ENCODE peak calls at places on chromosome 2, in five cellular contexts. S, E, M, B and W are unnamed samples.

GRCh38 chr2:235697041-235697440 is 203.2 kb downstream of the AGAP1 start:
- DNase-seq in S (no peak), E (no peak), M (no peak), B (no peak), W (no peak)

GRCh38 chr2:41779873-41780272 is 267.9 kb upstream of the PKDCC start:
- DNase-seq in S (no peak), E (no peak), M (no peak), B (no peak), W (no peak)

GRCh38 chr2:218010838-218011616 is 8.2 kb upstream of the TNS1 start:
- DNase-seq in S (no peak), E (no peak), M (no peak), B (no peak), W (no peak)

GRCh38 chr2:136310797-136311558 is 193.0 kb upstream of the CXCR4 start:
- DNase-seq in S (no peak), E (no peak), M (no peak), B (no peak), W (no peak)

GRCh38 chr2:99623035-99623434 is 133.2 kb upstream of the REV1 start:
- DNase-seq in S (no peak), E (no peak), M (no peak), B (no peak), W (no peak)

GRCh38 chr2:34936089-34936488 is 1337.0 kb upstream of the FAM98A start:
- DNase-seq in S (no peak), E (no peak), M (no peak), B (no peak), W (no peak)

GRCh38 chr2:119692954-119693353 is 14.0 kb downstream of the TMEM177 start:
- DNase-seq in S (no peak), E (no peak), M (no peak), B (no peak), W (no peak)

GRCh38 chr2:27255660-27256059 is 7.2 kb downstream of the SLC30A3 start:
- DNase-seq in S (no peak), E (no peak), M (no peak), B (peak), W (no peak)

GRCh38 chr2:143452817-143453462 is 323.7 kb downstream of the ARHGAP15 start:
- DNase-seq in S (no peak), E (no peak), M (no peak), B (no peak), W (no peak)

GRCh38 chr2:199910338-199911051 is 598 bp upstream of the C2orf69 start:
- DNase-seq in S (peak), E (no peak), M (no peak), B (no peak), W (no peak)

GRCh38 chr2:235774153-235774552 is 280.3 kb downstream of the AGAP1 start:
- DNase-seq in S (no peak), E (no peak), M (no peak), B (no peak), W (no peak)

DNA sequence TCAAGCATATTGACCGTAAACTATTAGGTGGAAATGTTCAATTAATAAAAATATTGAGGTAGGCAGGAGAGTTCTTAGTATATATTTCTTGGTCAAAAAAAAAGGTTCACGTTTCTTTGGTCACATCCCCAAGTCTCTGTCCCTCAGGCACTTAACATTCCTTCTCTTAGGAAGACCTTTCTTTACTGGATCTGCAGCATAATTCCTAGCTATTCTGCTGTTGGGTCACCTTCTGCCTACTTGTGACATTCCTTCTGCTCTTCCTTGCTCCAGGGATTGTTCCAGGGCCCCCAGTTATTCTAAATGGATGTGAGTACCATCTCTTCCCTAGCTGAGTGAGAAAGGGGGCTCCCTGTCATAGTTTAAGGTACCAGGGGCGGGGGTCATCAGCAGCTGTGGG is 4.2 kb downstream of the UGP2 start:
- DNase-seq in S (no peak), E (no peak), M (no peak), B (no peak), W (no peak)
- H3K4me3 ChIP-seq in S (no peak), E (no peak), M (no peak), B (no peak), W (no peak)

GRCh38 chr2:219171231-219171651 is 1.4 kb upstream of the SLC23A3 start:
- DNase-seq in S (peak), E (no peak), M (peak), B (peak), W (peak)
- H3K27ac ChIP-seq in S (no peak), E (no peak), M (peak), B (no peak), W (peak)

DNA sequence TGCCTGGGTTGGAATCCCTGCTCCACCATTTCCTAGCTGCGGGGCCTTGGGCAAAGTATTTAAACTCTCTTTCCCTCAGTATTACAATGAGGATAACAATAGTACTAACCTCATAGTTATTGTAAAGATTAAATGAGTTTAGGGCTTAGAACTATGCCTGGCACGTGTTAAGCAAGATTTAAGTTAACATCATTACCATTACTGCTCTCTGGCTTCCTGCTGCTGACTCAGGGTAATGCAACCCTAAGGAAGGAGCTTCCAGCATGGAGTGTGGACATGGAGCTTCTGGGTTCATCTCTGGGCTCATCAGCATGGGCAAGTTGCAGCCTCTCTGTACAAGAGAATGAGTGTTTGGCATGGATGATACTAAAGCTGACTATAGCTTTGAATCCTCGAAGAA is 374.2 kb upstream of the MAP2 start:
- DNase-seq in S (no peak), E (no peak), M (no peak), B (no peak), W (no peak)
- H3K4me3 ChIP-seq in S (no peak), E (no peak), M (no peak), B (no peak), W (no peak)

GRCh38 chr2:55152475-55153422 is 79.3 kb downstream of the CLHC1 start:
- DNase-seq in S (no peak), E (no peak), M (no peak), B (no peak), W (no peak)
- H3K27ac ChIP-seq in S (no peak), E (no peak), M (no peak), B (no peak), W (peak)

GRCh38 chr2:241808701-241809382 is at the start of gene NEU4:
- DNase-seq in S (no peak), E (no peak), M (no peak), B (no peak), W (peak)

GRCh38 chr2:241808051-241808450 is 942 bp upstream of the NEU4 start:
- DNase-seq in S (no peak), E (no peak), M (no peak), B (no peak), W (peak)

GRCh38 chr2:241811209-241811951 is 2.4 kb downstream of the NEU4 start:
- DNase-seq in S (no peak), E (no peak), M (no peak), B (no peak), W (no peak)

GRCh38 chr2:241810304-241811208 is 1.6 kb downstream of the NEU4 start:
- DNase-seq in S (no peak), E (no peak), M (no peak), B (no peak), W (peak)

DNA sequence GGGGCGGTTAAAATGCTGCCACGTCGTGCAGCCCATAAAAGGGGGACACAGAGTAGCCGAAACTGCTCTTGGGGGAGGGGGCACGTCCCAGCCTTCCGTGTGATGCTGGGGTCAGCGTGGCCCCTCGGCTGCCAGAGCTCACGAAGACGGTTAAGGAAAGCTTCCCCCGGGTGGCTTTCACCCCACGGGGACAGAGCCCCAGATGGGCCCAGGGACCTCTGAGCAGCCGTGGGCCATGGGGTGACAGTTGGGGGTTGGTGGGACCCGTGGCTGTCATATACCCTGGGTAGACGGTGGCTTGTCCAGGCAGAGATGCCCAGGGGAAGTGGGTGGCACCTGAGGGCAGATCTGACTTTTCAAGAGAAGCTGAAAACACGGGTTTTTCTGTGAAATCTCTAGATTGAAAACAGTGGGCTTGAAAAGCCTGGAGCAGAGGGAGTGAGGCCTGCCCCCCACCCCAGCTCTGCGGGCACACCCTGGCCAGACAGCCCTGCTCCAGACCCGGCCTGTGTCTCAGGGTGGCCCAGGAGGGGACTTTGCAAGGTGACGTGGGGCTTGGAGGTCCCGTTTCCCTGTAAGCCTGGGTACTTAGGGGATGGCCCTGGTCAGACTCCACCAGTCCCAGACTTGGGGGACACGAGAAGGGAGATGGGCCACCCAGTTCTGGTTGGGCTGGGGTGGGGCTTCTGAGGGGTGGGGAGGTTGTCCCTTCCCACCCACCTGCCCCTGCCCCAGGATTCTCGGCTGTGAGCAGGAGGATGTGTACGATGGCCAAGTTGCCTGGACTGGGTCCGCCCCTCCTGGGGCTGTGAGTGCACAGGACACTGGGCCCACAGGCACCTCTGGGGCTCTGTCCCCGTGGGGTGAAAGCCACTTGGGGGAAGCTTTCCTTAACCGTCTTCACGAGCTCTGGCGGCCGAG is 650 bp downstream of the NEU4 start:
- DNase-seq in S (no peak), E (no peak), M (no peak), B (no peak), W (peak)
- H3K4me3 ChIP-seq in S (no peak), E (no peak), M (no peak), B (no peak), W (no peak)

GRCh38 chr2:70994445-70995226 is at the start of gene TEX261:
- DNase-seq in S (peak), E (peak), M (peak), B (peak), W (peak)
- H3K27ac ChIP-seq in S (peak), E (no peak), M (peak), B (peak), W (peak)